ENCODE peak calls at places on chromosome 11, in five cellular contexts. X is cardiac muscle cell, V is NCI-H774, J is MM.1S, L is lower lobe of right lung. G is an unnamed sample.

GRCh38 chr11:27423125-27423524 is 49.5 kb downstream of the LGR4 start:
- DNase-seq in V (no peak), X (no peak), J (no peak), L (no peak), G (peak)

GRCh38 chr11:118914178-118914918 is 11.4 kb downstream of the BCL9L start:
- DNase-seq in V (no peak), X (no peak), J (no peak), L (no peak), G (no peak)

GRCh38 chr11:110093407-110094297 is 460 bp downstream of the ZC3H12C start:
- DNase-seq in L (peak), J (peak), X (peak), V (peak), G (peak)

GRCh38 chr11:59247535-59248227 is 35.0 kb upstream of the MPEG1 start:
- DNase-seq in X (no peak), L (peak), V (no peak), J (no peak), G (no peak)

GRCh38 chr11:133227674-133228111 is 304.6 kb downstream of the OPCML start:
- DNase-seq in L (no peak), X (no peak), J (no peak), V (no peak), G (no peak)

GRCh38 chr11:128029219-128029722 is 558.1 kb downstream of the ETS1 start:
- DNase-seq in L (no peak), X (no peak), J (no peak), V (no peak), G (no peak)

GRCh38 chr11:79794484-79795393 is 353.9 kb upstream of the TENM4 start:
- DNase-seq in X (no peak), V (no peak), J (no peak), L (no peak), G (no peak)

GRCh38 chr11:33709471-33709870 is 8.8 kb upstream of the C11orf91 start:
- DNase-seq in J (no peak), L (no peak), V (no peak), X (no peak), G (no peak)

GRCh38 chr11:12109591-12110196 is 696 bp upstream of the MICAL2 start:
- DNase-seq in J (no peak), V (no peak), X (no peak), L (no peak), G (no peak)

GRCh38 chr11:67345247-67345948 is 7.9 kb downstream of the POLD4 start:
- DNase-seq in L (no peak), X (no peak), V (no peak), J (no peak), G (no peak)

GRCh38 chr11:61957028-61957770 is 7.0 kb downstream of the BEST1 start:
- DNase-seq in V (no peak), J (no peak), L (no peak), X (no peak), G (no peak)

G was measured in HAP-1.